ENCODE peak calls at places on chromosome 15, in ten cellular contexts. X is breast epithelium; K is naive thymus-derived CD4-positive, alpha-beta T cell; I is adrenal gland; M is A549; L is psoas muscle; J is body of pancreas; H is BE2C; Q is HCT116; U is tibial nerve. C is an unnamed sample.

GRCh38 chr15:100101389-100102089 is 240.2 kb downstream of the ADAMTS17 start:
- DNase-seq in X (no peak), K (no peak), I (no peak), M (no peak), L (peak; percentile 63), J (no peak), H (no peak), Q (no peak), U (no peak), C (no peak)

GRCh38 chr15:63185206-63185605 is 4.2 kb upstream of the RAB8B start:
- DNase-seq in X (no peak), K (no peak), I (no peak), M (no peak), L (no peak), J (no peak), H (no peak), Q (no peak), U (no peak), C (no peak)

GRCh38 chr15:89121414-89121813 is 33.2 kb downstream of the ABHD2 start:
- DNase-seq in X (no peak), K (no peak), I (no peak), M (no peak), L (no peak), J (peak; percentile 87), H (no peak), Q (no peak), U (no peak), C (no peak)

GRCh38 chr15:45187894-45188830 is at the start of gene SHF:
- DNase-seq in X (no peak), K (peak; percentile 57), I (peak; percentile 54), M (peak; percentile 20), L (peak; percentile 74), J (peak; percentile 64), H (peak; percentile 91), Q (no peak), U (no peak), C (no peak)

GRCh38 chr15:98872777-98873176 is 134.8 kb downstream of the PGPEP1L start:
- DNase-seq in X (no peak), K (no peak), I (no peak), M (no peak), L (no peak), J (no peak), H (no peak), Q (no peak), U (no peak), C (no peak)

GRCh38 chr15:41919201-41919820 is 25.5 kb upstream of the SPTBN5 start:
- DNase-seq in X (no peak), K (no peak), I (no peak), M (no peak), L (no peak), J (peak; percentile 64), H (no peak), Q (no peak), U (no peak), C (no peak)

GRCh38 chr15:64379216-64379960 is 1.9 kb downstream of the PCLAF start:
- DNase-seq in X (no peak), K (no peak), I (no peak), M (no peak), L (no peak), J (no peak), H (no peak), Q (no peak), U (no peak), C (no peak)

GRCh38 chr15:27046891-27047290 is 75.9 kb downstream of the GABRG3 start:
- DNase-seq in X (no peak), K (no peak), I (no peak), M (no peak), L (no peak), J (no peak), H (no peak), Q (no peak), U (no peak), C (no peak)

DNA sequence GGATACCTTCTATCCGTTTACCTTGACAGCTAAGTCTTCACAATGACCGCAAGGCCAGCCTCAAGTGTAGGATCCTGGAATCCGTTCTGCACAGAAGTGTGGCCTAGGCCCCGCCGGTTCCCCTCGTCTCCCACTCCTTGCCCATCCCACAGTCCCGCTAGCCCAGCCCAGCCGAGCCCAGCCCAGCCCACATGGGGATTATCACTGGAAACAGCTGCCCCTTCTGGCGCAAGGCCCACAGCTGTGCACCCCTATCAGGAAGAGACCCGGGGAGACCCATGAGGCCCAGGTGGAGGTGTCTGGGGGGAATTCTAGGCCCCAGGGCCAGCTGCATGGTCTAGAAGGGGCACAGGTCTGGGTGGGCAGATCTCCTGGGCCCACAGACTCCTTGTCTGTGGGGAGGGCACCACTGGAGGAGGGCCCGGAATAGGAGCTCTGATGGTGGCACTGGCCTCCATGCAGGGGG is 27.9 kb upstream of the KLF13 start:
- DNase-seq in X (peak; percentile 34), K (no peak), I (no peak), M (no peak), L (no peak), J (no peak), H (peak; percentile 32), Q (no peak), U (peak; percentile 10), C (peak; percentile 16)
- H3K4me1 ChIP-seq in X (peaks cover 4% of the 10 kb centered on the region), K (peaks cover 11% of the 10 kb centered on the region), I (peaks cover 18% of the 10 kb centered on the region), M (peaks cover 70% of the 10 kb centered on the region), L (no peaks in the 10 kb centered on the region), J (peaks cover 39% of the 10 kb centered on the region), H (peaks cover 55% of the 10 kb centered on the region), Q (peaks cover 22% of the 10 kb centered on the region), U (peaks cover 19% of the 10 kb centered on the region), C (peaks cover 20% of the 10 kb centered on the region)

GRCh38 chr15:31308185-31308639 is 18.4 kb upstream of the KLF13 start:
- DNase-seq in X (no peak), K (no peak), I (no peak), M (no peak), L (no peak), J (no peak), H (no peak), Q (no peak), U (peak; percentile 4), C (peak; percentile 25)
- H3K4me1 ChIP-seq in X (no peaks in the 10 kb centered on the region), K (peaks cover 33% of the 10 kb centered on the region), I (peaks cover 6% of the 10 kb centered on the region), M (peaks cover 10% of the 10 kb centered on the region), L (no peaks in the 10 kb centered on the region), J (no peaks in the 10 kb centered on the region), H (peaks cover 30% of the 10 kb centered on the region), Q (peaks cover 4% of the 10 kb centered on the region), U (peaks cover 8% of the 10 kb centered on the region), C (peaks cover 6% of the 10 kb centered on the region)

DNA sequence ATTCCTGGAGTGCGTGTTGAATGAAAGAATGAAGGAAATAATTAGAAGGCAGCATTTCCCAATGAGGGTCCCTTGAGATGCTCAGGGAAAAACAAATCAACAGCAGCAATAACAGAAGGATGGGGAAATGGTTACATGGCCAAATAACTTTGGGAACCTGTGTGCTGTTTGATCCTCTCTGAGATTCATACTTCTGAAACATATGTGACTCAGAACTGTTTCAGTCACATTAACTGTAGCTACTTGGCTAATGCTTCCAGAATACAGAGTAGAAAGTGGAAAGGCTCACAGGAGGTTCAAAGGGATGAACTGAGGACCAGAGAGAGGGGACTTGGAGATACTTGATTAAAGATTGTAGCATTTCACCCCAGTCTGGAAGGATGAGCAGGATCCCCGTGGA is 258.2 kb downstream of the SLCO3A1 start:
- DNase-seq in X (no peak), K (no peak), I (no peak), M (no peak), L (no peak), J (no peak), H (no peak), Q (no peak), U (no peak), C (no peak)
- H3K4me1 ChIP-seq in X (no peaks in the 10 kb centered on the region), K (no peaks in the 10 kb centered on the region), I (peaks cover 8% of the 10 kb centered on the region), M (no peaks in the 10 kb centered on the region), L (peaks cover under 1% of the 10 kb centered on the region), J (no peaks in the 10 kb centered on the region), H (no peaks in the 10 kb centered on the region), Q (no peaks in the 10 kb centered on the region), U (peaks cover 15% of the 10 kb centered on the region), C (peaks cover 3% of the 10 kb centered on the region)

GRCh38 chr15:80936288-80937078 is 53.1 kb downstream of the MESD start:
- DNase-seq in X (no peak), K (no peak), I (no peak), M (no peak), L (no peak), J (no peak), H (no peak), Q (no peak), U (no peak), C (no peak)

GRCh38 chr15:80937718-80938117 is 51.9 kb downstream of the MESD start:
- DNase-seq in X (no peak), K (no peak), I (no peak), M (no peak), L (no peak), J (no peak), H (no peak), Q (no peak), U (no peak), C (no peak)

GRCh38 chr15:80931721-80932609 is 57.7 kb downstream of the MESD start:
- DNase-seq in X (no peak), K (no peak), I (no peak), M (no peak), L (peak; percentile 68), J (no peak), H (no peak), Q (no peak), U (no peak), C (no peak)

GRCh38 chr15:80932989-80933388 is 56.6 kb downstream of the MESD start:
- DNase-seq in X (no peak), K (no peak), I (peak; percentile 4), M (no peak), L (no peak), J (no peak), H (no peak), Q (no peak), U (peak; percentile 25), C (no peak)

DNA sequence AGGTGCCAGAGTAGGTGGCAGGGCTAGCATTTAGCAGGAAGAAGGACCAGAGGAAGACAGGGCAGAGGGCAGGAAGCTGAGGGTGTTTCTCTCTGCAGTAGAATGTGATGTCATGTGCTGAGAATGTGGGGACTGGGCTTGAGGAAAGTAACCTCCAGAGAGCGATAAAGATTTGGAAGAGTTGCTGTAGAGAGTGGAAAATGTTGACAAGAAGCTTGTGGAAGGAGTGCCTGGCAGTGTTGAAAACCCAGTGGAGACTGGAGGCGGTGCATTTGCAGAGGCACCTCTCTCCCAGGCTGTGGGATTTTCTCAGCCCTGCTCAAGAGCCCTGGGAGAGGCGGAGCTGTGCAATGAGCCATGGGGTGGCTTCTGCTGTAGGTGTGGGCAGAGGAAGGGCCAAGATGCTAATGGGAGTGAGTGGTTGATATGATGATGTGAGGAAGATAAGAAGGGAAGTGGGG is 54.8 kb downstream of the MESD start:
- DNase-seq in X (no peak), K (no peak), I (no peak), M (no peak), L (no peak), J (no peak), H (no peak), Q (no peak), U (no peak), C (no peak)
- H3K4me1 ChIP-seq in X (no peaks in the 10 kb centered on the region), K (no peaks in the 10 kb centered on the region), I (no peaks in the 10 kb centered on the region), M (no peaks in the 10 kb centered on the region), L (no peaks in the 10 kb centered on the region), J (no peaks in the 10 kb centered on the region), H (no peaks in the 10 kb centered on the region), Q (peaks cover 6% of the 10 kb centered on the region), U (no peaks in the 10 kb centered on the region), C (no peaks in the 10 kb centered on the region)

C was measured in lung.